ENCODE peak calls at places on chromosomes 6 and 20, in eight cellular contexts. G is hepatocyte, E is H9, M is prostate gland, S is suprapubic skin, Y is heart right ventricle, U is GM23338, K is right atrium auricular region. F is an unnamed sample.
A peak's percentile ranks its signal among the peaks of the same experiment; 100 is the strongest.

GRCh38 chr6:154112181-154112809 is 73.3 kb downstream of the OPRM1 start:
- DNase-seq in U (no peak), K (no peak), S (no peak), Y (no peak), E (no peak), M (no peak), G (no peak), F (no peak)

GRCh38 chr6:61868507-61869080 is 417.4 kb downstream of the KHDRBS2 start:
- DNase-seq in Y (no peak), S (no peak), E (no peak), U (no peak), M (no peak), K (no peak), G (no peak), F (no peak)

GRCh38 chr6:109094351-109095035 is at the start of gene SESN1:
- DNase-seq in G (peak; percentile 96), Y (peak; percentile 94), E (peak; percentile 91), U (peak; percentile 93), M (peak; percentile 90), K (peak; percentile 94), S (peak; percentile 96), F (peak; percentile 87)

GRCh38 chr20:10228330-10228729 is 9.7 kb downstream of the SNAP25 start:
- DNase-seq in G (peak; percentile 30), Y (no peak), S (no peak), K (no peak), E (no peak), M (no peak), U (no peak), F (no peak)

GRCh38 chr20:6831461-6831860 is 64.0 kb downstream of the BMP2 start:
- DNase-seq in S (no peak), M (no peak), G (no peak), Y (no peak), U (no peak), K (no peak), E (no peak), F (no peak)

GRCh38 chr20:21767200-21767738 is 61.8 kb downstream of the PAX1 start:
- DNase-seq in G (no peak), S (no peak), U (no peak), M (no peak), E (no peak), Y (no peak), K (no peak), F (no peak)

GRCh38 chr20:62703853-62704228 is 4.8 kb upstream of the NTSR1 start:
- DNase-seq in Y (no peak), G (no peak), U (no peak), K (no peak), M (no peak), S (no peak), E (no peak), F (no peak)

GRCh38 chr20:32522775-32523612 is 62.1 kb downstream of the NOL4L start:
- DNase-seq in G (no peak), U (no peak), Y (no peak), M (no peak), S (no peak), E (no peak), K (no peak), F (no peak)

GRCh38 chr20:11260611-11261010 is 586.8 kb upstream of the JAG1 start:
- DNase-seq in S (no peak), G (no peak), U (no peak), K (no peak), Y (no peak), M (no peak), E (no peak), F (no peak)

GRCh38 chr20:37096415-37097039 is 730 bp upstream of the RBL1 start:
- DNase-seq in G (no peak), M (no peak), S (no peak), K (no peak), E (no peak), U (no peak), Y (no peak), F (no peak)

DNA sequence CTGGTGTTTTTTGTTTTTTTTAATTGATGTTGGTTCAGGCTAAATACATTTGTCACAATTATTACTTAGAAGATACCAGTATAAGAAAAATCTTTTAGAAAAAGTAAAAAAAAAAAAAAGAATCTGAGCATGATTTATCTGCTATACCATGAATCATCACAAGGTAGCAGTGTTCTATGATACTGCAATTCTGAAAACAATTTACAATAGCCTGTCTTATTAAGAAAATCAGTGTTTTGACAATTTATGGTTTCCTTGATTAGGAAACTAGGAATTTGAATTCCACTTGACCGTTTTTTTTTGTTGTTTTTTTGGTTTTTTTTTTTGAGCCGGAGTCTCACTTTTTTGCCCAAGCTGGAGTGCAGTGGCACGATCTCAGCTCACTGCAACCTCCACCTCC is 9.3 kb upstream of the MAK start:
- DNase-seq in M (no peak), U (peak; percentile 27), E (no peak), S (no peak), Y (no peak), G (no peak), K (no peak), F (no peak)
- TF ChIP-seq CTCF in M (no peak), U (peak; percentile 57), E (peak; percentile 61), S (no peak), Y (peak; percentile 23), G (peak; percentile 41), K (no peak), F (no peak)

GRCh38 chr6:131929227-131929626 is 21.9 kb downstream of the CCN2 start:
- DNase-seq in K (no peak), Y (no peak), G (no peak), E (peak; percentile 52), S (no peak), U (peak; percentile 74), M (no peak), F (no peak)
- TF ChIP-seq CTCF in K (no peak), Y (no peak), G (no peak), E (peak; percentile 65), S (no peak), U (peak; percentile 72), M (no peak), F (no peak)

DNA sequence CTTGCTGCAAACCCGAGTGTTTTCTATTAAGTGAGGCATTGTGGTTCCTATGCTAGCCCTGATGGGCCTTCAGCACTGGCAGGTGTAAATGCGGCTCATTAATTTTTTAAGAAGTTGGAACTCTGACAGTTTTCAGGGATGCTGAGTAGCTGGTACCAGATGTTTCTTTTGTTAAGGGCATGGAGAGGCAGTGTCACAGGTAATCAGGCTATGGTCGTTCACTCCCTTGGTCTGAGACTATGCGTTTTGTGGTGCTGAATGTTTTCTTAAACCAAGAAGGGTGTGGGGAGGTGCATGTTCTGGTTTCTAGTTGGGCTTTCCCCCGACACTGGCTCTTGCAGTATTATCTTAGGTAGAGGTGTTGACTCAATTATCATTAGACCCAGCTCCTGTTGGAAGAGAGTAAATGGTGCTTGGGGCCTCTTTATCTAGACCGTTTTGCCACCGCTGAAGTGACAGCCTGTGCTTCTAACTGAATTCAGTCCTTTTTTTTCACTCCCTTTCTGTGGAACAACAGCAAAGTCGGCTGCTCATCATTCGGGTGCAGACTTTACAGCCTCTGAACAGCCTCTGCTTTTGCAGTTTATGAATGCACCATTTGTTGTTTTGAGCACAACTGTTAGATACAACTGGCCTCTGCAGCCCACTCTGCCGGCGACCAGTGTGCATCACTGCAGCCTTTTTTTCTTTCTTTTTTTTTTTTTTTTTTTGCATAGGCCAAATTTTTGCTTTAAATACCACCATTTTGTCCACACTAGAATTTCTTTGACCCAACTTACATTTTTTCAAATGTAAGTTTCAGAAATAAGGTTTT is 35.6 kb downstream of the RREB1 start:
- DNase-seq in E (no peak), M (no peak), G (peak; percentile 61), S (no peak), U (no peak), Y (no peak), K (no peak), F (no peak)
- TF ChIP-seq CTCF in E (no peak), M (no peak), G (peak; percentile 44), S (no peak), U (no peak), Y (peak; percentile 19), K (peak; percentile 32), F (no peak)

DNA sequence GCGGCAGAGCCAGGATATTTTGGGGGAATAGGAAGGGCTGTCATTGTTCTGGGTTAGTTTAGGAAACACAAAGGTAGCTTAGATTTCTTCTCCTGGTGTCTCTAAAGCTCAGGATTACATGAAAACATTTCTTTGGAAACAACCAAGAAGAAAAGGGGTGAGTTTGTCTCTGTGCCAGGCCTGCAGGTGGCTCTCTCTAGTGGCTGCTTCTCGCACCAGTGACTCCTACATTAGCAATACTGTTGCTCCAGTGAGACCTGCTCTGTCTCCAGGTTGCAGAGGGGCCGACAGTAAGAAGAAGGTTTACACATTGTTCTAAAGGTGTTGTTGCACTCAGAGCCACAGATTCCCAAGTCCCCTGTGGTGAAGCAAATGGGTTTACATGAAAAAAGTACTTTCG is 104.6 kb upstream of the GLP1R start:
- DNase-seq in Y (no peak), E (peak; percentile 44), K (no peak), S (no peak), G (no peak), M (no peak), U (peak; percentile 49), F (no peak)
- TF ChIP-seq CTCF in Y (no peak), E (peak; percentile 54), K (no peak), S (no peak), G (no peak), M (no peak), U (peak; percentile 42), F (no peak)

GRCh38 chr6:19501737-19502245 is 335.4 kb upstream of the ID4 start:
- DNase-seq in U (peak; percentile 2), G (no peak), Y (no peak), S (no peak), M (no peak), K (no peak), E (no peak), F (no peak)
- TF ChIP-seq CTCF in U (peak; percentile 54), G (no peak), Y (no peak), S (no peak), M (no peak), K (no peak), E (peak; percentile 48), F (no peak)

GRCh38 chr6:32968770-32969684 is 633 bp downstream of the BRD2 start:
- DNase-seq in S (no peak), K (peak; percentile 77), U (peak; percentile 98), E (peak; percentile 92), M (peak; percentile 70), Y (peak; percentile 75), G (peak; percentile 92), F (peak; percentile 59)
- TF ChIP-seq CTCF in S (no peak), K (no peak), U (no peak), E (no peak), M (no peak), Y (no peak), G (no peak), F (no peak)

DNA sequence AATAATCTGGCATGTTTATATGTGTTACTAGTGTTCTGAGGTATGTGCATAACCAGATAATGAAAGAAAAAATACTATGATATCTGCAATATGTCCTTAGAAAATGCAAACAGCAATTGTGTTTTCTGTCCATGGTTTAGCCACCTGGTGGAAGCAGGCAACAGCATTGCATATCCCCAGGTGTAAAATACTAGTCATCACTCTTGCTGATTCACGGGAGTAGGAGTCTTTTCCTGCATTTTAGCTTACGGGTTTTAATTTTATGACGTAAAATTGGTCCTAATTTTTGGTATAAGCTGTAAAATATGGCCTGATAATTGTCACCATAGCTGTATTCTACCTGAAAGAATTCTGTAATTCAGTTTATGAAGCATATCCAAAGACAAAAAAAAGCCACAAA is 2.5 kb downstream of the RNF182 start:
- DNase-seq in S (no peak), G (no peak), M (no peak), U (peak; percentile 30), E (no peak), Y (no peak), K (no peak), F (no peak)
- TF ChIP-seq CTCF in S (no peak), G (no peak), M (no peak), U (peak; percentile 33), E (peak; percentile 40), Y (no peak), K (no peak), F (no peak)